ENCODE peak calls at places on chromosome 9, in nine cellular contexts. F, H, U, V, T, K, A, E and M are unnamed samples.

GRCh38 chr9:37914154-37914551 is 10.2 kb upstream of the SLC25A51 start:
- DNase-seq in F (no peak), H (no peak), U (no peak), V (no peak), T (no peak), K (no peak), A (no peak), E (no peak), M (no peak)

GRCh38 chr9:96192710-96193109 is 109.3 kb downstream of the HSD17B3 start:
- DNase-seq in F (no peak), H (no peak), U (no peak), V (no peak), T (no peak), K (no peak), A (no peak), E (no peak), M (no peak)

GRCh38 chr9:120921751-120922181 is 4.8 kb downstream of the TRAF1 start:
- DNase-seq in F (no peak), H (no peak), U (no peak), V (no peak), T (no peak), K (no peak), A (peak), E (no peak), M (no peak)

GRCh38 chr9:107174441-107174840 is 108.6 kb upstream of the RAD23B start:
- DNase-seq in F (peak), H (no peak), U (peak), V (no peak), T (peak), K (no peak), A (no peak), E (peak), M (no peak)

GRCh38 chr9:98362624-98363023 is 107.2 kb upstream of the TBC1D2 start:
- DNase-seq in F (no peak), H (no peak), U (no peak), V (no peak), T (no peak), K (no peak), A (no peak), E (no peak), M (no peak)

GRCh38 chr9:134220311-134220710 is 55.9 kb upstream of the RNU6ATAC start:
- DNase-seq in F (no peak), H (no peak), U (no peak), V (no peak), T (no peak), K (peak), A (no peak), E (no peak), M (no peak)

GRCh38 chr9:132168347-132168746 is 6.5 kb downstream of the NTNG2 start:
- DNase-seq in F (peak), H (no peak), U (no peak), V (no peak), T (peak), K (no peak), A (no peak), E (peak), M (no peak)

GRCh38 chr9:137700911-137701310 is 82.1 kb downstream of the EHMT1 start:
- DNase-seq in F (no peak), H (no peak), U (no peak), V (no peak), T (no peak), K (no peak), A (no peak), E (no peak), M (no peak)

GRCh38 chr9:7533376-7534090 is 266.0 kb downstream of the DMAC1 start:
- DNase-seq in F (no peak), H (no peak), U (peak), V (no peak), T (no peak), K (no peak), A (no peak), E (no peak), M (no peak)

GRCh38 chr9:128108784-128109709 is 18.5 kb downstream of the PTGES2 start:
- DNase-seq in F (no peak), H (no peak), U (no peak), V (no peak), T (no peak), K (no peak), A (peak), E (no peak), M (no peak)

GRCh38 chr9:128007566-128008138 is 26.9 kb upstream of the EEIG1 start:
- DNase-seq in F (peak), H (no peak), U (peak), V (no peak), T (peak), K (peak), A (peak), E (peak), M (peak)

GRCh38 chr9:131500377-131500776 is 2.3 kb upstream of the POMT1 start:
- DNase-seq in F (no peak), H (no peak), U (peak), V (no peak), T (no peak), K (no peak), A (no peak), E (no peak), M (no peak)

GRCh38 chr9:4768681-4769080 is 24.1 kb upstream of the RCL1 start:
- DNase-seq in F (no peak), H (no peak), U (no peak), V (no peak), T (no peak), K (no peak), A (no peak), E (no peak), M (no peak)

GRCh38 chr9:85377751-85378289 is 363.9 kb downstream of the AGTPBP1 start:
- DNase-seq in F (no peak), H (no peak), U (peak), V (no peak), T (no peak), K (no peak), A (no peak), E (peak), M (no peak)

GRCh38 chr9:124781967-124782660 is 5.2 kb downstream of the OLFML2A start:
- DNase-seq in F (no peak), H (no peak), U (no peak), V (no peak), T (no peak), K (no peak), A (peak), E (no peak), M (no peak)

DNA sequence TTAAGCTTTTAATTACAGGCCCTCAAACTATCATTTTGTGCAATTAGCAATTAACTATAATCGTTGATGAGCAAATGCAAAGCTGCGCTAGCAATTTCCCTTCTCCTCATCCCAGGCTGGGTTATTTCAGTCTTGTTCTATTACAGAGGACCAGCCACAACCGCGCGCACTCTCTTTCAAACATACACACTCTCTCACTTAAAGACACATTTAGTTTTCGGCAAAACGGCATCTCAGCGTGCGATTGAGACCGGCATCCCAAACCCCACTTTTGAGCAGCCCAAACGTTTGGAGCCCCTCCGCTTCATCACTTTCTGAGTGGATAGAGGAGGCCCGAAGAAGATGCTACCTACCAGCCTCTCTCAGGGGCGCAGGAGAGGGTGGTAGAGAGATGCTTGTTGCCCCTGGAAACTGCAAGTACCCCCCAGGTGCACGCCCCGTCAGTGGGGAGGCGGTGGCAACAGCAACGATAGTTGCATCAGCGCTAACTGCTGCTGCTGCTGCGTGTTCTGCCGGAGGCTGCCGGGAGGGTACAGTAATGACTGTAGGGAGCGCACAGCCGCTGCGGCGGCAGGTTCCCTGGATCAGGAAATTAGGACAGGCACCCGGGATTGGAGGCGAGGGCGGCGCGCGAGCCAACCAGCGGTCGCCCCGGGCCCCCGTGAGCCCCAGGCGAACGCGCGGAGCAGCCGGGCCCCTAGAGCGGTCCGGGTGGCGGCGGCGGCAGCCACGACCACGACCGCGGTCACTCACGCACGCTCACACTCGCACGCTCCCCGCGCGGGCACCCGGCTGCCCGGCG is 510 bp upstream of the VLDLR start:
- DNase-seq in F (peak), H (peak), U (peak), V (peak), T (peak), K (peak), A (peak), E (peak), M (peak)
- TF ChIP-seq CTCF in F (peak), H (peak), U (no peak), V (no peak), T (peak), K (no peak), A (peak), E (no peak), M (no peak)

DNA sequence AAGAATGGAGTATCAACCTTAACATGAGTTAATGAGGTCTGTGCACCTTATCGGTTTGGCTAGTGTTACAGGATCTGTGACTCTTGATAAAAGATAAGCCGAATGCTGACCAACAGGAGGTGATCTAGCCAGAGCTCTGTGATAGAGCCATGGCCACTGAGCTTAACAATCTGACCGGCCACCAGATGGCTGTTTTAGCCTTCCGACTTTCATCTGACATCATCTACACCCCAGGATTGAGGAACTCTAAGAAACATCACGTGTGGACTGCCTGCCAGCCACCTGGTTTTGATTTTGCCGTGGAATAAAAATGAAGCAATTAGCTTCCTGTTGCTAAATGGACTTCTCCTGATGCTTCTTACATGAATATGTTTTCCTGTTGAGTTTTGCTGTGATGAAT is 281.3 kb downstream of the CEMIP2 start:
- DNase-seq in F (peak), H (peak), U (no peak), V (peak), T (no peak), K (no peak), A (peak), E (no peak), M (no peak)
- TF ChIP-seq CTCF in F (no peak), H (peak), U (no peak), V (no peak), T (no peak), K (no peak), A (peak), E (no peak), M (no peak)

GRCh38 chr9:110427497-110428104 is 89.9 kb upstream of the TXNDC8 start:
- DNase-seq in F (peak), H (no peak), U (peak), V (peak), T (peak), K (peak), A (peak), E (peak), M (peak)

GRCh38 chr9:110429453-110429852 is 91.8 kb upstream of the TXNDC8 start:
- DNase-seq in F (no peak), H (no peak), U (no peak), V (no peak), T (no peak), K (no peak), A (no peak), E (no peak), M (no peak)

DNA sequence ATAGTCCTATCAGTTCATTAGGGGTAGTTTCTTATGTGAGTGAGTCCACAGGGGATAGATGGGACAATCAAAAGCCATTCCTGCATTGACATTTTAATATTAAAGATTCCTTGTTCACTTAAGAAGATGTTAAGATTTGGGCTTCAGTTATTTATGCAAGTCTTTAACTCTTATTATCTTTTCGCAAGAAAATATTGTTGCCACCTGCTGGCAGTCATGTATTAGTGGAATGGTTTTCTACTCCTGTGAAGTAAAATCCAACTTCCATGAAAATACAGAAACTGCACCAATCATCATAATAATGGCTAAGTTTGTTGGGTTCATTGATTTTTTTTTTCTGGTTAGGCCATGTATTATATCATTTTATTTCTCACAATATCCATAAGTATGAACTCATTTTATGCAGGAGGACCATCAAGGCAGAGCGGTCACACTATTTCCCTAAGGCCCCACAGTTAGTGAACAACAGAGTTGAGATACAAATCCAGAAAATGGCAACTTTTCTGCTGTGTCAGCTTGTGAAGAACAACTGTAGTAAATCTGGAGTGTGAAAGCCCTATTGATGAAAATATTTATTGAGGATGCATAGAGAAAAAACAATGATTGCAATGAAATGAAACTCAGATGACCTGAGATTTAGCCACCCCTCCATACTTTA is 88.5 kb upstream of the TXNDC8 start:
- DNase-seq in F (peak), H (no peak), U (no peak), V (no peak), T (peak), K (no peak), A (no peak), E (peak), M (no peak)
- TF ChIP-seq CTCF in F (peak), H (peak), U (no peak), V (peak), T (no peak), K (no peak), A (no peak), E (peak), M (peak)

DNA sequence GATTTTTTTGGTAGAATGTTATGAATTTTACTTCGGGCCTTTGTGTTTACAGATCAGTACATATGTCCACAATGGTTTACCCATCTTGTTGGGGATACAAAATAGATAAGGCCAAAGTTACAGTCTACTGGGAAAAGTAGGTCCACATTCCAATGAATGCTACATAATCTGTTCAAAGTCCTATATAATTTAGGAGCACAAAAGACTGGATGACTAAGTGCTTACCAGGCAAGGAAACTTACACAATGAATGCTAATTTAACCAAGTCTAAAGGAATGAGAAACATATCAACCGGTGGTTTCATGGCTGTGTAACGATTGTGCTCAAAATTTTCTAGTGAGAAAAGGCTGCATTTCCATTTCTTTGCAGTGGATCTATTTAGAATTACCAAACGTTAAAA is 97.4 kb upstream of the TRPM3 start:
- DNase-seq in F (no peak), H (no peak), U (no peak), V (no peak), T (no peak), K (no peak), A (no peak), E (peak), M (no peak)
- TF ChIP-seq CTCF in F (no peak), H (no peak), U (no peak), V (no peak), T (no peak), K (no peak), A (no peak), E (no peak), M (no peak)

DNA sequence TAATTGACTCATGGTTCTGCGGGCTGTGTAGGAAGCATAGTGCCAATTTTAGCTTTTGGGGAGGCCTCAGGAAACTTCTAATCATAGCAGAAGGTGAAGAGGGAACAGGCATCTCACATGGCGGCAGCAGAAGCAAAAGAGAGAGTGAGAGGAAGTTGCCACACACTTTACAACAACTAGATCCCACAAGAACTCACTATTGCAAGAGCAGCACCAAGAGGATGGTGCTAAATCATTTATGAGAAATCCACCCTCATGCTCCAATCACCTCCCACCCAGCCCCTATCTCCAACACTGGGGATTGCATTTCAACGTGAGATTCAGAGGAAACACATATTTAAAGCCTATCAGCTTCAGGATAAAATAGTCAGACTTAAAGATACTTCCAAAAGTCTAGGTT is 36.1 kb upstream of the LPAR1 start:
- DNase-seq in F (peak), H (no peak), U (no peak), V (no peak), T (no peak), K (no peak), A (no peak), E (no peak), M (no peak)
- TF ChIP-seq CTCF in F (no peak), H (no peak), U (no peak), V (no peak), T (no peak), K (peak), A (no peak), E (no peak), M (peak)

DNA sequence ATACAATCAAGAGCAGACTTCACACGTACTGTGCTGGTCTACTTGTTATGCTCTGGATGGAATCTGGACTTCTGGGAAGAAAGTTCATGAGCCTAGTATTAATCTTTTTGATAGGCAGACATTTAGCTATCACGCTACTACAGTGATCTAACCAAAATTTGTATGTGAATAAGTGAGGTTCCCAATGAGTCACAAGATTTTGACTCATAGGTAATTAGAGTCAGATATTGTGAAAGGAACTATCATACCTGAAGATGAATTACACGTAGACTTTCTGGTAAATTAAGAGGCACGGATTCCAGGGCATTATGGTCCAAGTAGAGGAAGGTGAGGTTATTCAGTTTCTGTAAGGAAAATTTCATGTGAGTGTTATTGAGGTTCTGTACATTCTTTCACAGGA is 18.4 kb downstream of the OGN start:
- DNase-seq in F (no peak), H (no peak), U (no peak), V (no peak), T (no peak), K (no peak), A (no peak), E (peak), M (no peak)
- TF ChIP-seq CTCF in F (no peak), H (no peak), U (no peak), V (no peak), T (no peak), K (no peak), A (no peak), E (no peak), M (no peak)

GRCh38 chr9:123657921-123658320 is 272.0 kb downstream of the DENND1A start:
- DNase-seq in F (no peak), H (no peak), U (no peak), V (no peak), T (no peak), K (no peak), A (no peak), E (no peak), M (no peak)

GRCh38 chr9:123657099-123657498 is 272.8 kb downstream of the DENND1A start:
- DNase-seq in F (no peak), H (no peak), U (no peak), V (peak), T (no peak), K (no peak), A (peak), E (no peak), M (no peak)

GRCh38 chr9:123654647-123655637 is 275.0 kb downstream of the DENND1A start:
- DNase-seq in F (no peak), H (no peak), U (no peak), V (no peak), T (no peak), K (no peak), A (no peak), E (no peak), M (no peak)

GRCh38 chr9:123655681-123656423 is 274.1 kb downstream of the DENND1A start:
- DNase-seq in F (no peak), H (no peak), U (no peak), V (no peak), T (no peak), K (no peak), A (peak), E (no peak), M (no peak)

GRCh38 chr9:123656565-123656964 is 273.4 kb downstream of the DENND1A start:
- DNase-seq in F (peak), H (peak), U (no peak), V (no peak), T (peak), K (no peak), A (no peak), E (peak), M (no peak)
- TF ChIP-seq CTCF in F (no peak), H (no peak), U (no peak), V (no peak), T (no peak), K (no peak), A (no peak), E (no peak), M (no peak)